ENCODE peak calls at places on chromosome 12, in eight cellular contexts. P is Daoy; U is progenitor cell of endocrine pancreas; R is effector memory CD4-positive, alpha-beta T cell; E is T-cell; F is tibial artery; H is HT-29; O is NCI-H1092 treated with DMSO at 0.1 percent for 48 hours. C is an unnamed sample.

GRCh38 chr12:68148261-68148951 is 11.1 kb downstream of the IFNG start:
- DNase-seq in P (no peak), U (no peak), R (no peak), E (no peak), F (no peak), H (no peak), O (no peak), C (no peak)

GRCh38 chr12:89192419-89192818 is 159.9 kb downstream of the DUSP6 start:
- DNase-seq in P (no peak), U (no peak), R (no peak), E (no peak), F (no peak), H (peak), O (no peak), C (no peak)

GRCh38 chr12:48988030-48988649 is 10.0 kb downstream of the WNT1 start:
- DNase-seq in P (no peak), U (peak), R (peak), E (peak), F (no peak), H (peak), O (no peak), C (no peak)

GRCh38 chr12:3262466-3262865 is 185.3 kb downstream of the TSPAN9 start:
- DNase-seq in P (no peak), U (no peak), R (no peak), E (no peak), F (no peak), H (no peak), O (no peak), C (no peak)

GRCh38 chr12:131933387-131933786 is 4.3 kb downstream of the PUS1 start:
- DNase-seq in P (no peak), U (no peak), R (no peak), E (no peak), F (no peak), H (no peak), O (no peak), C (no peak)

GRCh38 chr12:102765736-102766135 is 151.3 kb downstream of the PAH start:
- DNase-seq in P (peak), U (no peak), R (no peak), E (no peak), F (no peak), H (no peak), O (no peak), C (no peak)

GRCh38 chr12:51437471-51437870 is 12.8 kb downstream of the SLC4A8 start:
- DNase-seq in P (no peak), U (no peak), R (no peak), E (no peak), F (no peak), H (no peak), O (no peak), C (no peak)

GRCh38 chr12:52741378-52742195 is 35.6 kb downstream of the KRT76 start:
- DNase-seq in P (peak), U (peak), R (no peak), E (peak), F (no peak), H (peak), O (no peak), C (no peak)

GRCh38 chr12:94092516-94093241 is 55.7 kb upstream of the PLXNC1 start:
- DNase-seq in P (no peak), U (no peak), R (no peak), E (no peak), F (peak), H (no peak), O (no peak), C (no peak)

GRCh38 chr12:116492703-116493324 is 66.4 kb upstream of the MAP1LC3B2 start:
- DNase-seq in P (peak), U (no peak), R (no peak), E (no peak), F (no peak), H (peak), O (no peak), C (no peak)

GRCh38 chr12:32568241-32568640 is 110.9 kb upstream of the DNM1L start:
- DNase-seq in P (peak), U (no peak), R (no peak), E (no peak), F (no peak), H (no peak), O (no peak), C (no peak)

GRCh38 chr12:16121953-16122352 is 155.5 kb downstream of the SLC15A5 start:
- DNase-seq in P (no peak), U (no peak), R (no peak), E (no peak), F (no peak), H (no peak), O (no peak), C (no peak)

GRCh38 chr12:106227641-106228319 is 20.0 kb downstream of the CKAP4 start:
- DNase-seq in P (peak), U (no peak), R (peak), E (peak), F (no peak), H (no peak), O (no peak), C (peak)

GRCh38 chr12:116528067-116528466 is 31.1 kb upstream of the MAP1LC3B2 start:
- DNase-seq in P (peak), U (no peak), R (no peak), E (no peak), F (no peak), H (peak), O (no peak), C (no peak)

GRCh38 chr12:67426067-67426466 is 156.9 kb downstream of the CAND1 start:
- DNase-seq in P (peak), U (no peak), R (no peak), E (no peak), F (no peak), H (no peak), O (peak), C (no peak)

GRCh38 chr12:60106207-60106606 is 510.4 kb downstream of the SLC16A7 start:
- DNase-seq in P (no peak), U (no peak), R (no peak), E (no peak), F (no peak), H (no peak), O (no peak), C (no peak)

GRCh38 chr12:108832730-108833354 is 24.5 kb downstream of the SSH1 start:
- DNase-seq in P (peak), U (no peak), R (no peak), E (no peak), F (no peak), H (no peak), O (no peak), C (no peak)

GRCh38 chr12:41932470-41932991 is 212.1 kb downstream of the GXYLT1 start:
- DNase-seq in P (peak), U (peak), R (no peak), E (peak), F (peak), H (peak), O (peak), C (peak)

GRCh38 chr12:40525054-40525453 is 167.2 kb upstream of the CNTN1 start:
- DNase-seq in P (no peak), U (no peak), R (no peak), E (no peak), F (no peak), H (no peak), O (no peak), C (no peak)

GRCh38 chr12:33488036-33488435 is 48.4 kb upstream of the SYT10 start:
- DNase-seq in P (no peak), U (no peak), R (no peak), E (no peak), F (no peak), H (no peak), O (no peak), C (no peak)

GRCh38 chr12:113149361-113150150 is at the start of gene CFAP73:
- DNase-seq in P (peak), U (peak), R (no peak), E (no peak), F (no peak), H (peak), O (peak), C (no peak)

GRCh38 chr12:98456583-98457573 is 58.5 kb upstream of the TMPO start:
- DNase-seq in P (peak), U (peak), R (no peak), E (no peak), F (peak), H (no peak), O (peak), C (no peak)

GRCh38 chr12:105874121-105874520 is 264.6 kb downstream of the NUAK1 start:
- DNase-seq in P (no peak), U (no peak), R (no peak), E (no peak), F (no peak), H (no peak), O (no peak), C (no peak)

GRCh38 chr12:69265205-69265604 is 25.8 kb downstream of the CPSF6 start:
- DNase-seq in P (no peak), U (no peak), R (no peak), E (no peak), F (no peak), H (no peak), O (no peak), C (no peak)

GRCh38 chr12:26269554-26270284 is 74.3 kb downstream of the SSPN start:
- DNase-seq in P (no peak), U (no peak), R (no peak), E (no peak), F (no peak), H (no peak), O (no peak), C (peak)

GRCh38 chr12:113388351-113388750 is 15.3 kb downstream of the SDS start:
- DNase-seq in P (no peak), U (no peak), R (no peak), E (no peak), F (no peak), H (no peak), O (no peak), C (no peak)

GRCh38 chr12:92551853-92552397 is 150.9 kb upstream of the PLEKHG7 start:
- DNase-seq in P (peak), U (no peak), R (no peak), E (no peak), F (no peak), H (no peak), O (no peak), C (no peak)

GRCh38 chr12:58090685-58091084 is 149.3 kb downstream of the ATP23 start:
- DNase-seq in P (no peak), U (no peak), R (no peak), E (no peak), F (no peak), H (no peak), O (no peak), C (no peak)

C was measured in gastrocnemius medialis.